ENCODE peak calls at places on chromosomes 3 and 15, in eight cellular contexts. O is endothelial cell; S is CD4-positive, alpha-beta T cell; K is RWPE1; F is upper lobe of right lung; M is cardiac fibroblast; R is progenitor cell of endocrine pancreas; I is stomach. Z is an unnamed sample.

GRCh38 chr3:20700702-20701101 is 514.7 kb upstream of the SGO1 start:
- DNase-seq in S (no peak), F (no peak), M (no peak), O (no peak), I (no peak), R (no peak), K (no peak), Z (no peak)

GRCh38 chr3:114057011-114057347 is 442 bp downstream of the QTRT2 start:
- DNase-seq in M (no peak), R (no peak), F (no peak), O (no peak), I (no peak), S (no peak), K (peak; percentile 5), Z (no peak)

GRCh38 chr15:76903251-76903681 is 1.9 kb downstream of the SCAPER start:
- DNase-seq in O (no peak), R (no peak), F (no peak), I (no peak), S (no peak), K (no peak), M (peak; percentile 48), Z (no peak)

GRCh38 chr3:45872569-45872968 is 13.8 kb upstream of the CCR9 start:
- DNase-seq in R (no peak), K (no peak), S (no peak), F (no peak), I (no peak), M (no peak), O (no peak), Z (no peak)

GRCh38 chr3:25448750-25449684 is 21.0 kb downstream of the RARB start:
- DNase-seq in O (no peak), M (peak; percentile 84), S (no peak), F (peak; percentile 86), R (no peak), I (peak; percentile 86), K (no peak), Z (no peak)

GRCh38 chr15:100284191-100284590 is 57.6 kb downstream of the ADAMTS17 start:
- DNase-seq in I (no peak), K (peak; percentile 70), S (no peak), F (no peak), M (no peak), R (no peak), O (no peak), Z (no peak)

GRCh38 chr3:12815719-12816118 is 19.2 kb downstream of the CAND2 start:
- DNase-seq in S (no peak), M (no peak), O (no peak), K (no peak), F (no peak), I (no peak), R (no peak), Z (no peak)

GRCh38 chr3:49553320-49553689 is 972 bp upstream of the BSN start:
- DNase-seq in O (no peak), R (no peak), M (peak; percentile 55), K (no peak), I (no peak), S (no peak), F (no peak), Z (no peak)

GRCh38 chr3:170593634-170594033 is 7.8 kb upstream of the SLC7A14 start:
- DNase-seq in O (no peak), K (no peak), I (no peak), M (no peak), R (no peak), F (no peak), S (no peak), Z (no peak)

GRCh38 chr3:186209810-186210752 is 101.2 kb upstream of the ETV5 start:
- DNase-seq in K (peak; percentile 48), F (peak; percentile 72), S (no peak), R (no peak), O (no peak), I (peak; percentile 58), M (peak; percentile 72), Z (no peak)

GRCh38 chr3:37968232-37968631 is 22.4 kb upstream of the VILL start:
- DNase-seq in O (no peak), R (no peak), I (no peak), F (no peak), S (no peak), K (no peak), M (no peak), Z (no peak)

GRCh38 chr15:74158855-74159650 is 14.5 kb upstream of the ISLR start:
- DNase-seq in R (no peak), K (no peak), F (no peak), O (no peak), I (no peak), M (no peak), S (no peak), Z (no peak)

GRCh38 chr3:37770938-37771918 is 90.5 kb upstream of the CTDSPL start:
- DNase-seq in S (no peak), R (no peak), M (peak; percentile 56), I (peak; percentile 64), F (no peak), O (no peak), K (no peak), Z (no peak)

GRCh38 chr3:142595581-142595950 is 627 bp upstream of the PLS1 start:
- DNase-seq in S (no peak), F (no peak), K (peak; percentile 57), I (no peak), R (no peak), M (peak; percentile 75), O (no peak), Z (no peak)

GRCh38 chr3:59436164-59436958 is 386.5 kb upstream of the CFAP20DC start:
- DNase-seq in F (no peak), S (no peak), O (no peak), M (no peak), R (no peak), K (no peak), I (no peak), Z (no peak)

GRCh38 chr15:33737687-33738606 is 230.3 kb upstream of the CHRM5 start:
- DNase-seq in K (peak; percentile 72), F (no peak), O (peak; percentile 60), M (peak; percentile 41), S (peak; percentile 11), R (peak; percentile 46), I (peak; percentile 34), Z (peak; percentile 34)

GRCh38 chr3:72375237-72376154 is 472.7 kb downstream of the SHQ1 start:
- DNase-seq in R (no peak), O (no peak), M (no peak), S (no peak), I (no peak), K (no peak), F (no peak), Z (no peak)

DNA sequence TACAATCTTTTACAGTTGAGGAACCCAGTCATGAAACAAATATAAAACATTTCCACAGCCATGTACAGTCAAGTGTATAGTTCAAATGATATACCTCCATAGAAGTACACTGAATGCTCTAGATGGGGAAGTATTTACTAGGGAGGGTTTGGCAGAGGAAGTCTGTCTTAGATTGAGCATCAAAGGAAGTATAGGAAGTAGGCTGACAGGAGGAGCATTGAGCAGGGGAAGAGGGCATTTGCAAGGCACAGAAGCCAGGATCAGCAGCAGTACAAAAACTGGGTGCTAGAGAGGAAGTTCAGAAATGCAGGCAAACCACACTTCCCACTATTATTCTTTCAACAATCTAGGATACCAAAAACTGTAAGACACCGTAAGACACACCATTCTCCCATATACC is 122.6 kb downstream of the ANO10 start:
- DNase-seq in F (no peak), M (no peak), I (no peak), K (no peak), S (no peak), O (no peak), R (no peak), Z (no peak)
- TF ChIP-seq CTCF in F (no peak), M (no peak), I (no peak), K (no peak), S (no peak), O (no peak), R (no peak), Z (no peak)

GRCh38 chr15:85875756-85876155 is 81.0 kb upstream of the KLHL25 start:
- DNase-seq in O (no peak), F (no peak), S (no peak), M (no peak), R (no peak), K (no peak), I (no peak), Z (no peak)

GRCh38 chr15:85874236-85874635 is 79.5 kb upstream of the KLHL25 start:
- DNase-seq in R (no peak), I (no peak), O (no peak), F (no peak), K (no peak), S (no peak), M (no peak), Z (no peak)

GRCh38 chr15:85880501-85881190 is 85.9 kb upstream of the KLHL25 start:
- DNase-seq in F (no peak), S (no peak), I (no peak), K (no peak), M (no peak), O (no peak), R (no peak), Z (no peak)

GRCh38 chr15:85878866-85879265 is 84.1 kb upstream of the KLHL25 start:
- DNase-seq in I (no peak), R (no peak), M (no peak), S (no peak), F (no peak), O (peak; percentile 22), K (no peak), Z (no peak)

GRCh38 chr15:85879334-85880163 is 84.8 kb upstream of the KLHL25 start:
- DNase-seq in O (no peak), K (no peak), F (no peak), I (no peak), R (no peak), S (no peak), M (no peak), Z (no peak)
- TF ChIP-seq CTCF in O (no peak), K (no peak), F (no peak), I (no peak), R (no peak), S (no peak), M (no peak), Z (no peak)

DNA sequence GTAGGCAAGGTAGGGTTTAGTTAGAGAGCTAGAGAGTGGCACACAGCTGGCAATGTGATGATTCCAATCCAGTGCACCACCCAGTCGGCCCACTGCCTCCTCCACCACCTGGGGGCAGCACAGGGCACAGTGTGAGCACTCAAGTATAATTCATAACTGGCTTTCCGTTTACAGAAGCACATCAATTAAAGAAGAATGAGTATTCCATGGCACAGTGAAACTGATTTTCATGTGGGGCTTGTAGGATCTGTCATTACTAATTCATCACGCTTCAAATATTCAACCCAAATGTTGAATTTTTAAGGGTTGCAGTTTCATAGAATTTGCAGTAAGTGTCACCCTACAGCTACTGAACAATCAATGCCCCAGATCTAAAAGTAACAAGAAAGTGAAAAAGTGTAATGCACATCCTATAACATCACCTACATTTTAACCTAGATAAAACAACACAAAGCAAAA is 149.9 kb downstream of the IGSF11 start:
- DNase-seq in K (peak; percentile 47), O (peak; percentile 81), F (peak; percentile 86), R (peak; percentile 56), S (peak; percentile 74), I (peak; percentile 79), M (peak; percentile 55), Z (no peak)
- TF ChIP-seq CTCF in K (peak; percentile 85), O (peak; percentile 85), F (peak; percentile 84), R (peak; percentile 99), S (peak; percentile 96), I (peak; percentile 72), M (peak; percentile 97), Z (peak; percentile 84)

DNA sequence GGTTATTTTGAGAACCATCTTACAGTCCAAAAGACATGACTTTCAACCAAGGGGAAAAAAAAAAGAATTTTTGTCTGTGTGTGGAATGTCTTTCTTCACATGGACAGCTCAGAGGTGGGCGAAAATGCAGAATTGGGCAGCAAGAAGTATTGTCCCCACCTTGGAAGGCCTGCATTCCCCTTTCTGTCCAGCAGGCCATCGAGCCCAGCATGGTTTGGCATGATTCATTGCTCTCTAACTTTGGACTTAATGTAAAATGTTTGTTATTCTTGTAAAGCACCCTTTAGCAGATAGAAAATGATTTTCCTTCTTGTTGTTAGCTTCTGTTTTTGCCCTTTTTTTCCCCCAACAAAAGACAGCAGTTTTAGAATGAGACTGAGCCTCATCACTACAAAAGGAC is 12.4 kb downstream of the MYO1E start:
- DNase-seq in M (no peak), O (no peak), F (no peak), K (no peak), R (no peak), I (no peak), S (no peak), Z (no peak)
- TF ChIP-seq CTCF in M (peak; percentile 51), O (peak; percentile 67), F (peak; percentile 17), K (no peak), R (peak; percentile 37), I (no peak), S (no peak), Z (no peak)